ENCODE peak calls at places on chromosomes 12 and 14, in seven cellular contexts. K is transverse colon, B is neural progenitor cell, D is heart right ventricle, X is uterus, U is psoas muscle, E is tibial artery. Q is an unnamed sample. For H3K4me1, the result is how much of the 10 kb centered on the place peaks cover.

GRCh38 chr14:68783408-68784297 is 9.2 kb downstream of the ZFP36L1 start:
- DNase-seq in K (peak), B (no peak), D (no peak), X (peak), U (peak), E (no peak), Q (no peak)

GRCh38 chr12:132502149-132502881 is 12.4 kb downstream of the FBRSL1 start:
- DNase-seq in K (no peak), B (peak), D (no peak), X (no peak), U (no peak), E (no peak), Q (no peak)

GRCh38 chr12:132662901-132663755 is 24.0 kb downstream of the POLE start:
- DNase-seq in K (no peak), B (no peak), D (no peak), X (no peak), U (no peak), E (peak), Q (no peak)

GRCh38 chr14:92861856-92862807 is 60.8 kb upstream of the CHGA start:
- DNase-seq in K (no peak), B (no peak), D (no peak), X (no peak), U (no peak), E (no peak), Q (no peak)

GRCh38 chr14:102933618-102934231 is 11.3 kb downstream of the AMN start:
- DNase-seq in K (no peak), B (no peak), D (no peak), X (no peak), U (peak), E (no peak), Q (no peak)

GRCh38 chr12:70692681-70693288 is 55.6 kb upstream of the PTPRB start:
- DNase-seq in K (no peak), B (peak), D (no peak), X (no peak), U (no peak), E (no peak), Q (no peak)

GRCh38 chr12:389138-390096 is at the start of gene KDM5A:
- DNase-seq in K (peak), B (peak), D (peak), X (peak), U (peak), E (peak), Q (peak)

GRCh38 chr12:89212339-89212771 is 139.9 kb downstream of the DUSP6 start:
- DNase-seq in K (peak), B (no peak), D (peak), X (peak), U (peak), E (no peak), Q (no peak)

GRCh38 chr14:91744068-91744480 is 12.2 kb upstream of the CATSPERB start:
- DNase-seq in K (peak), B (no peak), D (no peak), X (no peak), U (no peak), E (no peak), Q (no peak)

GRCh38 chr14:73239463-73240241 is 2.3 kb downstream of the PAPLN start:
- DNase-seq in K (peak), B (peak), D (no peak), X (peak), U (peak), E (no peak), Q (no peak)

DNA sequence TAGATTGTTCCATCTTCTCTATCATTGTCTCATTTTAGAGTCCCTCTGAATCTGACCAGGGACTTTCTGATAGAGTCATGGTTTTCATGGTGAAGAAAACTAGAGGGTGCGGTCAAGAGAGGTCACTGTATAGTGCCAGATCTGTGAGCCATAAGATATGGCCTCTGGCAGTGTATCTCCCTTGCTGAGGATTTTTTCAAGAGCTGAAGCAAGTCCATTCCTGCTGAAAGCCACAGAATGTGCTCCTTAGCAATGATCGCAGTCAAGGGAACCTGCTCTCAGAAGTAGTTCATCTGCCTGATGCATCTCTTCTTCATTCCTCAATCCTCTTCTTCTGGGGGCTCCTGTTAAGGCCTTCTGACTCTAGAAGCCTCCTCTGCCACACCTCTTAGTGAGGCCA is 405.2 kb downstream of the EGLN3 start:
- DNase-seq in K (no peak), B (no peak), D (no peak), X (no peak), U (no peak), E (no peak), Q (no peak)
- TF ChIP-seq CTCF in K (no peak), B (no peak), D (no peak), X (no peak), U (no peak), E (no peak), Q (no peak)

GRCh38 chr12:93139028-93139665 is 210.1 kb upstream of the EEA1 start:
- DNase-seq in K (no peak), B (no peak), D (no peak), X (no peak), U (no peak), E (no peak), Q (no peak)

GRCh38 chr12:93137656-93138612 is 208.8 kb upstream of the EEA1 start:
- DNase-seq in K (no peak), B (no peak), D (no peak), X (no peak), U (no peak), E (no peak), Q (no peak)

GRCh38 chr12:93142881-93143280 is 213.8 kb upstream of the EEA1 start:
- DNase-seq in K (no peak), B (no peak), D (no peak), X (no peak), U (no peak), E (no peak), Q (no peak)

GRCh38 chr12:93140801-93141200 is 211.7 kb upstream of the EEA1 start:
- DNase-seq in K (no peak), B (no peak), D (no peak), X (no peak), U (no peak), E (no peak), Q (no peak)

GRCh38 chr12:93140309-93140708 is 211.2 kb upstream of the EEA1 start:
- DNase-seq in K (no peak), B (no peak), D (no peak), X (no peak), U (no peak), E (no peak), Q (no peak)
- H3K4me1 ChIP-seq in K (under half), B (under half), D (under half), X (under half), U (under half), E (under half), Q (under half)

GRCh38 chr12:57896437-57897201 is 44.7 kb upstream of the ATP23 start:
- DNase-seq in K (peak), B (peak), D (peak), X (peak), U (peak), E (peak), Q (peak)

GRCh38 chr12:57895337-57896138 is 45.8 kb upstream of the ATP23 start:
- DNase-seq in K (no peak), B (no peak), D (no peak), X (no peak), U (no peak), E (no peak), Q (no peak)

GRCh38 chr12:57893460-57894353 is 47.2 kb upstream of the CTDSP2 start:
- DNase-seq in K (peak), B (peak), D (peak), X (peak), U (peak), E (peak), Q (peak)

GRCh38 chr12:57896139-57896436 is 45.3 kb upstream of the ATP23 start:
- DNase-seq in K (no peak), B (peak), D (no peak), X (peak), U (no peak), E (no peak), Q (no peak)

GRCh38 chr12:57894577-57895292 is 46.6 kb upstream of the ATP23 start:
- DNase-seq in K (no peak), B (no peak), D (no peak), X (no peak), U (no peak), E (no peak), Q (no peak)
- H3K27ac ChIP-seq in K (peak), B (no peak), D (peak), X (peak), U (peak), E (peak), Q (peak)

DNA sequence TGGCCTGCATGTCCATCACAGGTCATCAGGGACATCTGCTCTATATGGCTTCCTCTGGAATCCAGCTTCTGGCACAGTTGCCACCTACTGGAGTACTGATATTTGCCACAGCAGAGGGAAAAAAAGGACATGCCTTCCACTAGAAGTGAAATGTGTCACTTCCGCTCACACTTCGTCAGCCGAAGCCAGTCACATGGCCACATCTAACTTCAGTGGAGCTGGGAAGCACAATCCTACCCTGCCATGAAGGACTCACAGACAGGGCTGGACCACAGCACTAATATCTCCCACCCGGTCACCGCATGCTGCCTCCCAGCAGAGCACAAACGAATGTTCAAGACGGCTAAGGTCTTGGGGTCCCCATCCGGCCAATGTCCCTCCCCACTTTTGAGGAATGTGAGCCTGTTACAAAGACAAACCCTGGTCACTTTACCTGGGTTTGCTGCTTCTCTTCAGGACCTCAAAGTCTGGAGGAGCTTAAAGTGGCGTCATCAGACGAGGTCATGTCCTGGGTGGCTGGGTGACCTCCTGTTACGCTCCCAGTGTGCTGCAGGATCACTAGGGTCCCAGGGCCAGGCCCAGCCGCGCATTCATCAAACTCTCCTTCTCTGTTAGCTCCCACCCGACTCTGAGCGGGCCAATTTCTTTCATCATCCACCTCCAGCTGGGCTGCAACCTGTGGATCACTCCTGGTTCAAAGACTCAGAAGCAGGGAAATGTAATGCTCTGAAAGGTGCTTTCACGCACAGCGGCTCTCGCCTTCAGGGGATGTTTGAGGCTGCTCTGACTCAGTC is 98.5 kb downstream of the GCH1 start:
- DNase-seq in K (no peak), B (no peak), D (no peak), X (no peak), U (no peak), E (no peak), Q (no peak)
- TF ChIP-seq CTCF in K (no peak), B (no peak), D (no peak), X (no peak), U (no peak), E (no peak), Q (no peak)

GRCh38 chr12:116524311-116524710 is 34.9 kb upstream of the MAP1LC3B2 start:
- DNase-seq in K (no peak), B (no peak), D (no peak), X (no peak), U (no peak), E (no peak), Q (no peak)
- H3K4me1 ChIP-seq in K (under half), B (under half), D (under half), X (under half), U (under half), E (under half), Q (under half)

GRCh38 chr14:101732128-101732527 is 29.4 kb upstream of the PPP2R5C start:
- DNase-seq in K (no peak), B (no peak), D (no peak), X (no peak), U (no peak), E (no peak), Q (no peak)

GRCh38 chr14:101729382-101729781 is 32.1 kb upstream of the PPP2R5C start:
- DNase-seq in K (no peak), B (no peak), D (no peak), X (no peak), U (no peak), E (no peak), Q (no peak)

GRCh38 chr14:101730626-101731186 is 30.8 kb upstream of the PPP2R5C start:
- DNase-seq in K (no peak), B (no peak), D (no peak), X (no peak), U (no peak), E (no peak), Q (no peak)

GRCh38 chr14:101733211-101733610 is 28.3 kb upstream of the PPP2R5C start:
- DNase-seq in K (no peak), B (no peak), D (no peak), X (no peak), U (no peak), E (no peak), Q (no peak)

DNA sequence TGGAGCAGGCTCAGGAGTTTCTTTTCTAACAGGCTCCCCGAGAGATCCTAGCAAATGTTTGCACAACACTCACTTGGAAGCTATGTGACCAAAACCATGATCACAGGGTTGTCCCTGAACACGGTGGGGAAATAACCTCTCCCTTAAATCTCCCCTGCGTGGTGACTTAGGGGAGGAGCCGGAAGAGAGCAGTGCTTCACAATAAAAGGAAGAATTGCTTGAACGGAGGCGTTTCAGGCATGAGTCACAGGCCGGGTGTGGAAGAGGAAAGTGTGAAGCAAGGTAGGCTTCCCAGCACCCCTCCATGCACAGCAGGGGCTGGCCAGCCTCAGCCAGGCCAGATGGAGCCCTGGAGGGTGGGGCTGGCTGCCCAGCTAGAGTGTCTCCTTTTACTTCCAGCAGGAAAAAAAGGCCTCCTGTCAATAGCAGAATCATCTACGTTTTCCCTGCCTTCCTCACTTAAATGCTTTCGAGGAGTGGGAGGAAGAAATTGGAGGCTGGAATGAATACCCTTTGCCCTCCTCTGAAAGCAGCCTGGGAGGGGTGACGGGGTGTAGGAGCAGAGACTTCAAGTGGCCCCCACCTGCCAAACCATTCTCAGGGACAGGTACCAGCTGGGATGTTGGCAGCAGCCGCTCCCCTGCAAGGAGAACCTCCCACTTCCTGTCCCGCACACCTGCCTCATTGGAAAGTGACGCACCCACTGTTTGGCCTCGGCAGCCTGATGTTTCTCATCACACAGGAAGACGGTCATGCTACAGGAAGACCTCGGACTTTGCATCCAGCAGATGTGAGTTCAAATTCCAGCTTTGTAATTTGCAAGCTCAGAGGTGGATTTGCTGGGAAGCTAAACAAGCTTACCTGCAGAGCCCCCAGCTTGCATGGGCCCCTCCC is 30.1 kb upstream of the PPP2R5C start:
- DNase-seq in K (peak), B (no peak), D (no peak), X (peak), U (no peak), E (no peak), Q (peak)
- H3K27ac ChIP-seq in K (peak), B (no peak), D (no peak), X (peak), U (no peak), E (no peak), Q (peak)

GRCh38 chr12:123744836-123745235 is 17.3 kb upstream of the DNAH10 start:
- DNase-seq in K (no peak), B (peak), D (no peak), X (no peak), U (no peak), E (no peak), Q (no peak)
- TF ChIP-seq CTCF in K (no peak), B (no peak), D (peak), X (no peak), U (no peak), E (no peak), Q (no peak)

Q was measured in pancreas.